ENCODE peak calls at places on chromosomes 2 and 18, in five cellular contexts. One of them, this sample, is unnamed.

GRCh38 chr2:28350791-28351285 is 41.8 kb upstream of the FOSL2 start:
- DNase-seq in A549: no peak
- DNase-seq in stomach: no peak
- DNase-seq in fibroblast of lung: no peak
- DNase-seq in heart right ventricle: no peak
- DNase-seq in this sample: no peak

GRCh38 chr18:37654034-37654433 is 88.4 kb upstream of the CELF4 start:
- DNase-seq in A549: no peak
- DNase-seq in stomach: no peak
- DNase-seq in fibroblast of lung: no peak
- DNase-seq in heart right ventricle: no peak
- DNase-seq in this sample: no peak

GRCh38 chr2:69589973-69590652 is 53.4 kb downstream of the AAK1 start:
- DNase-seq in A549: no peak
- DNase-seq in stomach: no peak
- DNase-seq in fibroblast of lung: peak; percentile 74
- DNase-seq in heart right ventricle: no peak
- DNase-seq in this sample: no peak

GRCh38 chr2:146634256-146635068 is 1210.4 kb upstream of the ACVR2A start:
- DNase-seq in A549: peak; percentile 13
- DNase-seq in stomach: no peak
- DNase-seq in fibroblast of lung: peak; percentile 96
- DNase-seq in heart right ventricle: no peak
- DNase-seq in this sample: no peak

GRCh38 chr2:113273031-113273551 is 5.6 kb downstream of the PAX8 start:
- DNase-seq in A549: peak; percentile 68
- DNase-seq in stomach: peak; percentile 33
- DNase-seq in fibroblast of lung: peak; percentile 27
- DNase-seq in heart right ventricle: no peak
- DNase-seq in this sample: no peak

GRCh38 chr2:102451968-102452367 is 21.1 kb upstream of the SLC9A4 start:
- DNase-seq in A549: no peak
- DNase-seq in stomach: no peak
- DNase-seq in fibroblast of lung: no peak
- DNase-seq in heart right ventricle: no peak
- DNase-seq in this sample: no peak

GRCh38 chr2:10863837-10864236 is 47.9 kb upstream of the KCNF1 start:
- DNase-seq in A549: no peak
- DNase-seq in stomach: no peak
- DNase-seq in fibroblast of lung: peak; percentile 25
- DNase-seq in heart right ventricle: no peak
- DNase-seq in this sample: no peak

GRCh38 chr2:61042807-61043206 is 22.9 kb upstream of the SANBR start:
- DNase-seq in A549: no peak
- DNase-seq in stomach: no peak
- DNase-seq in fibroblast of lung: no peak
- DNase-seq in heart right ventricle: no peak
- DNase-seq in this sample: no peak

GRCh38 chr2:152525277-152525838 is 190.4 kb downstream of the FMNL2 start:
- DNase-seq in A549: no peak
- DNase-seq in stomach: no peak
- DNase-seq in fibroblast of lung: peak; percentile 77
- DNase-seq in heart right ventricle: peak; percentile 20
- DNase-seq in this sample: peak; percentile 45

GRCh38 chr18:61589053-61589723 is 256.0 kb downstream of the CDH20 start:
- DNase-seq in A549: no peak
- DNase-seq in stomach: no peak
- DNase-seq in fibroblast of lung: no peak
- DNase-seq in heart right ventricle: no peak
- DNase-seq in this sample: no peak

GRCh38 chr18:32769242-32770180 is 3.3 kb downstream of the KLHL14 start:
- DNase-seq in A549: no peak
- DNase-seq in stomach: no peak
- DNase-seq in fibroblast of lung: no peak
- DNase-seq in heart right ventricle: no peak
- DNase-seq in this sample: peak; percentile 82

GRCh38 chr2:132766573-132766972 is 96.6 kb upstream of the LYPD1 start:
- DNase-seq in A549: no peak
- DNase-seq in stomach: no peak
- DNase-seq in fibroblast of lung: no peak
- DNase-seq in heart right ventricle: no peak
- DNase-seq in this sample: no peak

GRCh38 chr18:68466714-68467113 is 248.2 kb downstream of the TMX3 start:
- DNase-seq in A549: no peak
- DNase-seq in stomach: no peak
- DNase-seq in fibroblast of lung: no peak
- DNase-seq in heart right ventricle: no peak
- DNase-seq in this sample: no peak

DNA sequence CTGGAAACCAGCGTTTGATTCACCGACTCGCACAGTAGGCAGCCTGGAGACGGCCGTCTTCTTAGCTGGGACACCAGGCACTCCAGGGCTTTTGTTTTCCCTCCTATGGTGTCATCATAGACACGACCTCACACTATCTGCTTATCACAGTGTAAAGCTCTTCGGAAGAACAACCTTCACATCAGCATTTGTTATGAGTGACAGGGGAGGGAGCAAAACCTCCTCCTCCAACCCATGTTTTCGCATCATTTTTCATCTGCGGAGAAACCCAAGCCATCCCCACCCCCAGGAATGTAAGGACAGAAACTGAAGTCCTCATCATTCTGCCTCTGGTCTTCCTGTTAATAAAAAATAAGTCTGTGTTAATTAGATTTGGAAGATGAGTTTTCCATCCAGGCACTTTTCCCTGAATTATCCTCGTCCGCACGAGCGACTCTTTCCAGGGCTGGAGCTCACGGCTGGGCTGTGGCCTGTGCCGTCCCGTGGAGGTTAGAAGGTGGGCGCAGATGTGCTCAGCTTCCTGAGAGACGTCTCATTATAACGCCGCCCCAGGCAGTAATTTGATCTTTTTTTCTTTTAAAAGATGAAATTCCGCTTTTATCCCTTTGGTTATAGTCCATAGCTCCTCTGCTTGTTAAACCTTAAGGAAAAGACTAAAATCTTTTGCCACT is 101.6 kb upstream of the TMEM18 start:
- DNase-seq in A549: no peak
- DNase-seq in stomach: no peak
- DNase-seq in fibroblast of lung: no peak
- DNase-seq in heart right ventricle: no peak
- DNase-seq in this sample: no peak
- H3K9me3 ChIP-seq in A549: peaks cover 3% of the 10 kb centered on the region
- H3K9me3 ChIP-seq in stomach: no peaks in the 10 kb centered on the region
- H3K9me3 ChIP-seq in fibroblast of lung: no peaks in the 10 kb centered on the region
- H3K9me3 ChIP-seq in heart right ventricle: no peaks in the 10 kb centered on the region
- H3K9me3 ChIP-seq in this sample: no peaks in the 10 kb centered on the region

DNA sequence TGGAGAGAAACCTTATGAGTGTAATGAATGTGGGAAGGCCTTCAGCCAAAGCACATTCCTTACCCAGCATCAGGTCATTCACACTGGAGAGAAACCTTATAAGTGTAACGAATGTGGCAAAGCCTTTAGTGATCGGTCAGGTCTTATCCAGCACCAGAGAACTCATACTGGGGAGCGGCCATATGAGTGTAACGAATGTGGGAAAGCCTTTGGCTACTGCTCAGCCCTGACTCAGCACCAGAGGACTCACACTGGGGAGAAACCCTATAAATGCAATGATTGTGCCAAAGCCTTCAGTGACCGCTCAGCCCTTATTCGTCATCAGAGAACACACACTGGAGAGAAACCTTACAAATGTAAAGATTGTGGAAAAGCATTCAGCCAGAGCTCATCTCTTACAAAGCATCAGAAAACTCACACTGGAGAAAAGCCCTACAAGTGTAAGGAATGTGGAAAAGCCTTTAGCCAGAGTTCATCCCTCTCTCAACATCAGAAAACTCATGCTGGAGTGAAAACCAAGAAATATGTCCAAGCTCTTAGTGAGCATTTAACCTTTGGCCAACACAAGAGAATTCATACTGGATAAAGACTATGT is 7.8 kb downstream of the ZNF892 start:
- DNase-seq in A549: no peak
- DNase-seq in stomach: no peak
- DNase-seq in fibroblast of lung: no peak
- DNase-seq in heart right ventricle: no peak
- DNase-seq in this sample: no peak
- H3K9me3 ChIP-seq in A549: peaks cover 97% of the 10 kb centered on the region
- H3K9me3 ChIP-seq in stomach: peaks cover 92% of the 10 kb centered on the region
- H3K9me3 ChIP-seq in fibroblast of lung: no peaks in the 10 kb centered on the region
- H3K9me3 ChIP-seq in heart right ventricle: peaks cover 98% of the 10 kb centered on the region
- H3K9me3 ChIP-seq in this sample: no peaks in the 10 kb centered on the region

GRCh38 chr2:37205689-37206341 is 9.5 kb downstream of the CEBPZOS start:
- DNase-seq in A549: no peak
- DNase-seq in stomach: no peak
- DNase-seq in fibroblast of lung: no peak
- DNase-seq in heart right ventricle: no peak
- DNase-seq in this sample: no peak

GRCh38 chr2:37198681-37199065 is 2.4 kb downstream of the CEBPZOS start:
- DNase-seq in A549: no peak
- DNase-seq in stomach: no peak
- DNase-seq in fibroblast of lung: no peak
- DNase-seq in heart right ventricle: no peak
- DNase-seq in this sample: no peak

GRCh38 chr2:37201766-37202165 is 5.5 kb downstream of the CEBPZOS start:
- DNase-seq in A549: no peak
- DNase-seq in stomach: no peak
- DNase-seq in fibroblast of lung: peak; percentile 70
- DNase-seq in heart right ventricle: no peak
- DNase-seq in this sample: no peak

GRCh38 chr2:37201208-37201607 is 4.9 kb downstream of the CEBPZOS start:
- DNase-seq in A549: no peak
- DNase-seq in stomach: no peak
- DNase-seq in fibroblast of lung: peak; percentile 42
- DNase-seq in heart right ventricle: no peak
- DNase-seq in this sample: no peak

DNA sequence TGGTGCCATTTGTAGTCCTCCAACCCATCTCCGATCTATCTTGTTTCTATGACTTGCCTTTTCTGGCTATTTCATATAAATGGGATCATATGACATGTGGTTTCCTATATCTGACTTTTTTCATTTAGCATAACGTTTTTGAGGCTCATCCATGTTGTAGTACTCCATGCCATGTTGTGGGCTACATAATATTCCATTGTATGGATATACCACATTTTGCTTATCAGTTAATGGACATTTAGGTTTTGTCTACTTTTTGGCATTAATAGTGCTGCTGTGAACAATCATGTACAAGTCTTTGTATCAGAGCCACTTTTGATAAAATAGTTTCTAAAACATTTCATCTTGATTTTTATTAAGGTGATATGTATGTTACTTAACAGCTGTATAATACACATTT is 7.4 kb downstream of the CEBPZOS start:
- DNase-seq in A549: no peak
- DNase-seq in stomach: no peak
- DNase-seq in fibroblast of lung: no peak
- DNase-seq in heart right ventricle: no peak
- DNase-seq in this sample: no peak
- H3K9me3 ChIP-seq in A549: peaks cover 45% of the 10 kb centered on the region
- H3K9me3 ChIP-seq in stomach: no peaks in the 10 kb centered on the region
- H3K9me3 ChIP-seq in fibroblast of lung: no peaks in the 10 kb centered on the region
- H3K9me3 ChIP-seq in heart right ventricle: peaks cover 8% of the 10 kb centered on the region
- H3K9me3 ChIP-seq in this sample: no peaks in the 10 kb centered on the region

GRCh38 chr2:225318440-225318839 is 81.1 kb upstream of the NYAP2 start:
- DNase-seq in A549: no peak
- DNase-seq in stomach: no peak
- DNase-seq in fibroblast of lung: no peak
- DNase-seq in heart right ventricle: no peak
- DNase-seq in this sample: no peak

GRCh38 chr2:225317191-225317590 is 82.3 kb upstream of the NYAP2 start:
- DNase-seq in A549: no peak
- DNase-seq in stomach: no peak
- DNase-seq in fibroblast of lung: no peak
- DNase-seq in heart right ventricle: no peak
- DNase-seq in this sample: no peak

DNA sequence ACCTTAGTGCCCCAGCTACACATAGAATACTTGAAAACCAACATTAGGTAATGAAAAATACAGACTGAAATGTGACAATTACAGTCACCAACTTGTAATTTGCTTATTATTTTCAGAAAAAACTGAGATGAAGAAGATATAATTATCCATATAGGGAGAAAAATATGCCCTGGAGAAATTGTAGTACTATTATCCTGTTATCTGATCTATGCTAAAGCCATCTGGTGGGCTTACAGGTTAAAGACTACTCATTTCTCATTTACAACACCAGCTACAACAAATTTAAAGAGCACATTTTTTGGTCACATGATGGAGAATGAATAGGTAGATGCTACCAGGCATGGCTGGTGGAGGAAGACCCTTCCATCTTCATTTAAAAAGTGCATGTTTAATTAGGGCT is 79.6 kb upstream of the NYAP2 start:
- DNase-seq in A549: no peak
- DNase-seq in stomach: no peak
- DNase-seq in fibroblast of lung: no peak
- DNase-seq in heart right ventricle: no peak
- DNase-seq in this sample: no peak
- H3K9me3 ChIP-seq in A549: peaks cover 14% of the 10 kb centered on the region
- H3K9me3 ChIP-seq in stomach: peaks cover 7% of the 10 kb centered on the region
- H3K9me3 ChIP-seq in fibroblast of lung: no peaks in the 10 kb centered on the region
- H3K9me3 ChIP-seq in heart right ventricle: no peaks in the 10 kb centered on the region
- H3K9me3 ChIP-seq in this sample: no peaks in the 10 kb centered on the region